ENCODE peak calls at places on chromosomes 4 and X, in ten cellular contexts. One of them, this sample, is unnamed.
A peak's percentile ranks its signal among the peaks of the same experiment; 100 is the strongest.

GRCh38 chr4:7366958-7367353 is 67.8 kb downstream of the PSAPL1 start:
- DNase-seq in left lung: no peak
- DNase-seq in body of pancreas: no peak
- DNase-seq in endodermal cell: no peak
- DNase-seq in pancreas: no peak
- DNase-seq in brain microvascular endothelial cell: no peak
- DNase-seq in naive thymus-derived CD4-positive, alpha-beta T cell: no peak
- DNase-seq in esophagus squamous epithelium: no peak
- DNase-seq in lower lobe of right lung: no peak
- DNase-seq in SJCRH30: no peak
- DNase-seq in this sample: no peak

GRCh38 chrX:112941209-112941788 is 100.7 kb upstream of the AMOT start:
- DNase-seq in body of pancreas: no peak
- DNase-seq in naive thymus-derived CD4-positive, alpha-beta T cell: no peak
- DNase-seq in lower lobe of right lung: no peak
- DNase-seq in SJCRH30: peak; percentile 8
- DNase-seq in brain microvascular endothelial cell: no peak
- DNase-seq in pancreas: no peak
- DNase-seq in left lung: no peak
- DNase-seq in esophagus squamous epithelium: no peak
- DNase-seq in endodermal cell: no peak
- DNase-seq in this sample: no peak

GRCh38 chrX:134484039-134484438 is 24.1 kb downstream of the HPRT1 start:
- DNase-seq in SJCRH30: no peak
- DNase-seq in pancreas: no peak
- DNase-seq in left lung: no peak
- DNase-seq in body of pancreas: no peak
- DNase-seq in naive thymus-derived CD4-positive, alpha-beta T cell: no peak
- DNase-seq in lower lobe of right lung: no peak
- DNase-seq in esophagus squamous epithelium: no peak
- DNase-seq in brain microvascular endothelial cell: no peak
- DNase-seq in endodermal cell: no peak
- DNase-seq in this sample: no peak

GRCh38 chr4:47930971-47931804 is 16.8 kb upstream of the NFXL1 start:
- DNase-seq in left lung: no peak
- DNase-seq in body of pancreas: peak; percentile 51
- DNase-seq in esophagus squamous epithelium: no peak
- DNase-seq in lower lobe of right lung: no peak
- DNase-seq in brain microvascular endothelial cell: peak; percentile 49
- DNase-seq in pancreas: peak; percentile 18
- DNase-seq in endodermal cell: no peak
- DNase-seq in naive thymus-derived CD4-positive, alpha-beta T cell: no peak
- DNase-seq in SJCRH30: no peak
- DNase-seq in this sample: no peak

GRCh38 chr4:168558587-168558986 is 61.7 kb downstream of the PALLD start:
- DNase-seq in left lung: no peak
- DNase-seq in SJCRH30: peak; percentile 14
- DNase-seq in lower lobe of right lung: no peak
- DNase-seq in brain microvascular endothelial cell: peak; percentile 28
- DNase-seq in naive thymus-derived CD4-positive, alpha-beta T cell: no peak
- DNase-seq in endodermal cell: no peak
- DNase-seq in esophagus squamous epithelium: no peak
- DNase-seq in body of pancreas: no peak
- DNase-seq in pancreas: no peak
- DNase-seq in this sample: no peak

GRCh38 chr4:40185830-40186664 is 10.8 kb upstream of the RHOH start:
- DNase-seq in body of pancreas: no peak
- DNase-seq in endodermal cell: no peak
- DNase-seq in pancreas: no peak
- DNase-seq in brain microvascular endothelial cell: no peak
- DNase-seq in naive thymus-derived CD4-positive, alpha-beta T cell: no peak
- DNase-seq in lower lobe of right lung: no peak
- DNase-seq in esophagus squamous epithelium: no peak
- DNase-seq in SJCRH30: no peak
- DNase-seq in left lung: no peak
- DNase-seq in this sample: no peak

GRCh38 chrX:74178536-74178935 is 125.4 kb upstream of the ZCCHC13 start:
- DNase-seq in naive thymus-derived CD4-positive, alpha-beta T cell: no peak
- DNase-seq in body of pancreas: no peak
- DNase-seq in esophagus squamous epithelium: no peak
- DNase-seq in SJCRH30: no peak
- DNase-seq in endodermal cell: peak; percentile 78
- DNase-seq in lower lobe of right lung: no peak
- DNase-seq in left lung: no peak
- DNase-seq in pancreas: no peak
- DNase-seq in brain microvascular endothelial cell: no peak
- DNase-seq in this sample: no peak

GRCh38 chr4:173998471-173999144 is 284.9 kb downstream of the FBXO8 start:
- DNase-seq in endodermal cell: no peak
- DNase-seq in left lung: no peak
- DNase-seq in brain microvascular endothelial cell: no peak
- DNase-seq in esophagus squamous epithelium: no peak
- DNase-seq in pancreas: no peak
- DNase-seq in naive thymus-derived CD4-positive, alpha-beta T cell: no peak
- DNase-seq in SJCRH30: no peak
- DNase-seq in lower lobe of right lung: no peak
- DNase-seq in body of pancreas: no peak
- DNase-seq in this sample: no peak

GRCh38 chr4:1310031-1310795 is 20.5 kb downstream of the MAEA start:
- DNase-seq in pancreas: no peak
- DNase-seq in esophagus squamous epithelium: no peak
- DNase-seq in SJCRH30: no peak
- DNase-seq in brain microvascular endothelial cell: no peak
- DNase-seq in naive thymus-derived CD4-positive, alpha-beta T cell: no peak
- DNase-seq in body of pancreas: no peak
- DNase-seq in lower lobe of right lung: no peak
- DNase-seq in endodermal cell: peak; percentile 38
- DNase-seq in left lung: peak; percentile 79
- DNase-seq in this sample: no peak

GRCh38 chr4:108372678-108373077 is 203.9 kb upstream of the LEF1 start:
- DNase-seq in body of pancreas: no peak
- DNase-seq in pancreas: no peak
- DNase-seq in left lung: no peak
- DNase-seq in endodermal cell: no peak
- DNase-seq in esophagus squamous epithelium: no peak
- DNase-seq in lower lobe of right lung: no peak
- DNase-seq in naive thymus-derived CD4-positive, alpha-beta T cell: no peak
- DNase-seq in brain microvascular endothelial cell: no peak
- DNase-seq in SJCRH30: no peak
- DNase-seq in this sample: no peak

GRCh38 chrX:132532955-132533354 is 44.1 kb upstream of the MBNL3 start:
- DNase-seq in SJCRH30: no peak
- DNase-seq in endodermal cell: no peak
- DNase-seq in naive thymus-derived CD4-positive, alpha-beta T cell: no peak
- DNase-seq in brain microvascular endothelial cell: peak; percentile 31
- DNase-seq in lower lobe of right lung: no peak
- DNase-seq in esophagus squamous epithelium: no peak
- DNase-seq in left lung: no peak
- DNase-seq in body of pancreas: no peak
- DNase-seq in pancreas: no peak
- DNase-seq in this sample: no peak

GRCh38 chrX:75957107-75957610 is 172.1 kb upstream of the MAGEE2 start:
- DNase-seq in esophagus squamous epithelium: no peak
- DNase-seq in naive thymus-derived CD4-positive, alpha-beta T cell: no peak
- DNase-seq in SJCRH30: no peak
- DNase-seq in lower lobe of right lung: no peak
- DNase-seq in endodermal cell: no peak
- DNase-seq in left lung: no peak
- DNase-seq in body of pancreas: no peak
- DNase-seq in pancreas: no peak
- DNase-seq in brain microvascular endothelial cell: no peak
- DNase-seq in this sample: no peak
- H3K4me3 ChIP-seq in esophagus squamous epithelium: no peak overlapping the region
- H3K4me3 ChIP-seq in naive thymus-derived CD4-positive, alpha-beta T cell: no peak overlapping the region
- H3K4me3 ChIP-seq in SJCRH30: no peak overlapping the region
- H3K4me3 ChIP-seq in lower lobe of right lung: no peak overlapping the region
- H3K4me3 ChIP-seq in endodermal cell: no peak overlapping the region
- H3K4me3 ChIP-seq in left lung: no peak overlapping the region
- H3K4me3 ChIP-seq in body of pancreas: no peak overlapping the region
- H3K4me3 ChIP-seq in pancreas: no peak overlapping the region
- H3K4me3 ChIP-seq in brain microvascular endothelial cell: no peak overlapping the region
- H3K4me3 ChIP-seq in this sample: no peak overlapping the region

GRCh38 chrX:1477229-1477628 is 24.5 kb upstream of the ASMTL start:
- DNase-seq in pancreas: no peak
- DNase-seq in naive thymus-derived CD4-positive, alpha-beta T cell: no peak
- DNase-seq in lower lobe of right lung: no peak
- DNase-seq in left lung: no peak
- DNase-seq in endodermal cell: no peak
- DNase-seq in SJCRH30: no peak
- DNase-seq in esophagus squamous epithelium: no peak
- DNase-seq in brain microvascular endothelial cell: no peak
- DNase-seq in body of pancreas: no peak
- DNase-seq in this sample: no peak
- H3K27ac ChIP-seq in pancreas: no peak overlapping the region
- H3K27ac ChIP-seq in naive thymus-derived CD4-positive, alpha-beta T cell: no peak overlapping the region
- H3K27ac ChIP-seq in lower lobe of right lung: no peak overlapping the region
- H3K27ac ChIP-seq in left lung: no peak overlapping the region
- H3K27ac ChIP-seq in endodermal cell: no peak overlapping the region
- H3K27ac ChIP-seq in SJCRH30: no peak overlapping the region
- H3K27ac ChIP-seq in esophagus squamous epithelium: no peak overlapping the region
- H3K27ac ChIP-seq in brain microvascular endothelial cell: no peak overlapping the region
- H3K27ac ChIP-seq in body of pancreas: no peak overlapping the region
- H3K27ac ChIP-seq in this sample: no peak overlapping the region

GRCh38 chrX:19343085-19343461 is 654 bp upstream of the PDHA1 start:
- DNase-seq in body of pancreas: no peak
- DNase-seq in SJCRH30: no peak
- DNase-seq in left lung: no peak
- DNase-seq in naive thymus-derived CD4-positive, alpha-beta T cell: no peak
- DNase-seq in brain microvascular endothelial cell: no peak
- DNase-seq in pancreas: no peak
- DNase-seq in lower lobe of right lung: no peak
- DNase-seq in endodermal cell: no peak
- DNase-seq in esophagus squamous epithelium: no peak
- DNase-seq in this sample: no peak
- H3K4me3 ChIP-seq in body of pancreas: no peak overlapping the region
- H3K4me3 ChIP-seq in SJCRH30: peak overlapping the region; percentile 78
- H3K4me3 ChIP-seq in left lung: peak overlapping the region; percentile 72
- H3K4me3 ChIP-seq in naive thymus-derived CD4-positive, alpha-beta T cell: peak overlapping the region; percentile 50
- H3K4me3 ChIP-seq in brain microvascular endothelial cell: peak overlapping the region; percentile 42
- H3K4me3 ChIP-seq in pancreas: no peak overlapping the region
- H3K4me3 ChIP-seq in lower lobe of right lung: peak overlapping the region; percentile 70
- H3K4me3 ChIP-seq in endodermal cell: peak overlapping the region; percentile 86
- H3K4me3 ChIP-seq in esophagus squamous epithelium: peak overlapping the region; percentile 16
- H3K4me3 ChIP-seq in this sample: peak overlapping the region; percentile 47

DNA sequence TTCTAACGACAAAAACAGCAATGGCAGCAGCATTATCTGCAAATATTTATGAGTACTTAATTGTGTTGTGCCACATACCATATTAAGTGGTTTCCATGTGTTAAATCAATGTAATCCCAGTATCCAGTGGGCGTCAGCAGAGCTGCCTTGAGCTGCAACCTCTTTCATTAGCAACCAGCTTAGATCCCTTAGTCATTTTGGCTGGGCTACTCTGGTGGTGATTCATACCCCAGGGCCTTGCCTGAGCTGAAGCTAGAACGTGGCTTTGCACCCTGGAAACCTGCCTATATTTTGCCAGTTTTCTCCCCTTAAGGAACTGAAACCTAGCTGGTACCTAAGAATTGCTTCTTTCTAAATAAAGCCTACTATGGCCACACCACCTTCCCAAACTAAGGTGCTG is 474.3 kb upstream of the FTHL17 start:
- DNase-seq in SJCRH30: no peak
- DNase-seq in left lung: no peak
- DNase-seq in esophagus squamous epithelium: no peak
- DNase-seq in brain microvascular endothelial cell: peak; percentile 78
- DNase-seq in pancreas: no peak
- DNase-seq in naive thymus-derived CD4-positive, alpha-beta T cell: no peak
- DNase-seq in body of pancreas: peak; percentile 1
- DNase-seq in lower lobe of right lung: no peak
- DNase-seq in endodermal cell: no peak
- DNase-seq in this sample: no peak
- H3K27ac ChIP-seq in SJCRH30: no peak overlapping the region
- H3K27ac ChIP-seq in left lung: no peak overlapping the region
- H3K27ac ChIP-seq in esophagus squamous epithelium: no peak overlapping the region
- H3K27ac ChIP-seq in brain microvascular endothelial cell: peak overlapping the region; percentile 68
- H3K27ac ChIP-seq in pancreas: no peak overlapping the region
- H3K27ac ChIP-seq in naive thymus-derived CD4-positive, alpha-beta T cell: no peak overlapping the region
- H3K27ac ChIP-seq in body of pancreas: no peak overlapping the region
- H3K27ac ChIP-seq in lower lobe of right lung: no peak overlapping the region
- H3K27ac ChIP-seq in endodermal cell: no peak overlapping the region
- H3K27ac ChIP-seq in this sample: no peak overlapping the region

GRCh38 chr4:77194366-77194765 is 37.4 kb downstream of the CCNG2 start:
- DNase-seq in body of pancreas: no peak
- DNase-seq in endodermal cell: no peak
- DNase-seq in brain microvascular endothelial cell: no peak
- DNase-seq in left lung: no peak
- DNase-seq in lower lobe of right lung: no peak
- DNase-seq in SJCRH30: no peak
- DNase-seq in pancreas: no peak
- DNase-seq in esophagus squamous epithelium: no peak
- DNase-seq in naive thymus-derived CD4-positive, alpha-beta T cell: no peak
- DNase-seq in this sample: no peak
- H3K4me3 ChIP-seq in body of pancreas: no peak overlapping the region
- H3K4me3 ChIP-seq in endodermal cell: no peak overlapping the region
- H3K4me3 ChIP-seq in brain microvascular endothelial cell: no peak overlapping the region
- H3K4me3 ChIP-seq in left lung: no peak overlapping the region
- H3K4me3 ChIP-seq in lower lobe of right lung: no peak overlapping the region
- H3K4me3 ChIP-seq in SJCRH30: no peak overlapping the region
- H3K4me3 ChIP-seq in pancreas: no peak overlapping the region
- H3K4me3 ChIP-seq in esophagus squamous epithelium: no peak overlapping the region
- H3K4me3 ChIP-seq in naive thymus-derived CD4-positive, alpha-beta T cell: no peak overlapping the region
- H3K4me3 ChIP-seq in this sample: no peak overlapping the region

DNA sequence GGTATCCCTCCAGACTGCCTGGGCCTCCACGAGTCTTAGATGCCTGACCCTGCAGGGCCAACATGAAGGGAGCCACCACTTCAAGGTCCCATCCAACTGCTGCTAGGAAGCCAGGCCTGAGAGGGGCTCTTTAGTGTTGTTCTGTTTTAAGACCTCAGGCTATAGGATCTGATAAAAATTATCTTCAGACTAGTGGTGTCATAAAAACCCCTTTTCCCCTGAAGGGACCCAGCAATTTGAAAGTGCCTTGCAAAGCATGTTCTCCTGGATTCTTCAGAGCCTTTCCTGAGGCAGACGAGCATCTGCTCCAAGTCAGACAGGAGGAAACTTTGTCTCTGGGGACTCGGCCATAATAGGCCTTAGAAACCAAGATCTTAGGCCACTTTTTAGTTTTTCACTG is 26.9 kb downstream of the TSPAN5 start:
- DNase-seq in endodermal cell: no peak
- DNase-seq in SJCRH30: no peak
- DNase-seq in brain microvascular endothelial cell: no peak
- DNase-seq in esophagus squamous epithelium: no peak
- DNase-seq in lower lobe of right lung: no peak
- DNase-seq in body of pancreas: no peak
- DNase-seq in naive thymus-derived CD4-positive, alpha-beta T cell: no peak
- DNase-seq in left lung: no peak
- DNase-seq in pancreas: no peak
- DNase-seq in this sample: no peak
- H3K27ac ChIP-seq in endodermal cell: no peak overlapping the region
- H3K27ac ChIP-seq in SJCRH30: no peak overlapping the region
- H3K27ac ChIP-seq in brain microvascular endothelial cell: no peak overlapping the region
- H3K27ac ChIP-seq in esophagus squamous epithelium: no peak overlapping the region
- H3K27ac ChIP-seq in lower lobe of right lung: no peak overlapping the region
- H3K27ac ChIP-seq in body of pancreas: no peak overlapping the region
- H3K27ac ChIP-seq in naive thymus-derived CD4-positive, alpha-beta T cell: no peak overlapping the region
- H3K27ac ChIP-seq in left lung: no peak overlapping the region
- H3K27ac ChIP-seq in pancreas: no peak overlapping the region
- H3K27ac ChIP-seq in this sample: no peak overlapping the region